ENCODE peak calls at places on chromosomes 12 and 14, in seven cellular contexts. One of them, this sample, is unnamed. For H3K9me3, the result is how much of the 10 kb centered on the place peaks cover.

GRCh38 chr14:93014038-93015023 is 91.4 kb downstream of the CHGA start:
- DNase-seq in spleen: no peak
- DNase-seq in uterus: no peak
- DNase-seq in ovary: no peak
- DNase-seq in right lobe of liver: no peak
- DNase-seq in psoas muscle: no peak
- DNase-seq in adrenal gland: no peak
- DNase-seq in this sample: peak

GRCh38 chr14:36584167-36584811 is 1.9 kb upstream of the NKX2-8 start:
- DNase-seq in spleen: no peak
- DNase-seq in uterus: no peak
- DNase-seq in right lobe of liver: no peak
- DNase-seq in adrenal gland: no peak
- DNase-seq in ovary: no peak
- DNase-seq in psoas muscle: no peak
- DNase-seq in this sample: no peak

GRCh38 chr14:82642425-82642824 is 1108.8 kb upstream of the SEL1L start:
- DNase-seq in right lobe of liver: no peak
- DNase-seq in adrenal gland: no peak
- DNase-seq in psoas muscle: no peak
- DNase-seq in spleen: peak
- DNase-seq in ovary: peak
- DNase-seq in uterus: no peak
- DNase-seq in this sample: no peak

GRCh38 chr14:22266141-22266442 is 322.9 kb downstream of the DAD1 start:
- DNase-seq in psoas muscle: no peak
- DNase-seq in ovary: no peak
- DNase-seq in adrenal gland: no peak
- DNase-seq in uterus: no peak
- DNase-seq in right lobe of liver: no peak
- DNase-seq in spleen: no peak
- DNase-seq in this sample: no peak

GRCh38 chr14:31122921-31123320 is 84.7 kb downstream of the HECTD1 start:
- DNase-seq in uterus: no peak
- DNase-seq in right lobe of liver: no peak
- DNase-seq in psoas muscle: no peak
- DNase-seq in adrenal gland: no peak
- DNase-seq in ovary: no peak
- DNase-seq in spleen: no peak
- DNase-seq in this sample: no peak

GRCh38 chr14:88901199-88901588 is 76.7 kb downstream of the TTC8 start:
- DNase-seq in uterus: no peak
- DNase-seq in right lobe of liver: no peak
- DNase-seq in psoas muscle: no peak
- DNase-seq in adrenal gland: no peak
- DNase-seq in spleen: no peak
- DNase-seq in ovary: no peak
- DNase-seq in this sample: no peak

GRCh38 chr12:108112815-108113556 is 16.1 kb upstream of the WSCD2 start:
- DNase-seq in spleen: no peak
- DNase-seq in adrenal gland: no peak
- DNase-seq in uterus: no peak
- DNase-seq in ovary: no peak
- DNase-seq in right lobe of liver: no peak
- DNase-seq in psoas muscle: peak
- DNase-seq in this sample: peak

GRCh38 chr14:93114068-93114710 is 1.5 kb downstream of the ITPK1 start:
- DNase-seq in ovary: peak
- DNase-seq in uterus: no peak
- DNase-seq in spleen: peak
- DNase-seq in adrenal gland: peak
- DNase-seq in right lobe of liver: no peak
- DNase-seq in psoas muscle: no peak
- DNase-seq in this sample: no peak

GRCh38 chr12:5912437-5913334 is 32.4 kb downstream of the ANO2 start:
- DNase-seq in spleen: no peak
- DNase-seq in adrenal gland: no peak
- DNase-seq in ovary: no peak
- DNase-seq in right lobe of liver: peak
- DNase-seq in uterus: no peak
- DNase-seq in psoas muscle: no peak
- DNase-seq in this sample: no peak

GRCh38 chr12:121958521-121959240 is 40.3 kb downstream of the CFAP251 start:
- DNase-seq in ovary: no peak
- DNase-seq in right lobe of liver: no peak
- DNase-seq in psoas muscle: no peak
- DNase-seq in adrenal gland: no peak
- DNase-seq in spleen: no peak
- DNase-seq in uterus: no peak
- DNase-seq in this sample: no peak

GRCh38 chr12:7229741-7230140 is 40.3 kb downstream of the PEX5 start:
- DNase-seq in spleen: no peak
- DNase-seq in psoas muscle: no peak
- DNase-seq in adrenal gland: no peak
- DNase-seq in uterus: no peak
- DNase-seq in ovary: no peak
- DNase-seq in right lobe of liver: no peak
- DNase-seq in this sample: no peak

GRCh38 chr12:124030510-124030909 is 57.5 kb downstream of the ZNF664 start:
- DNase-seq in psoas muscle: no peak
- DNase-seq in adrenal gland: peak
- DNase-seq in right lobe of liver: no peak
- DNase-seq in ovary: no peak
- DNase-seq in spleen: no peak
- DNase-seq in uterus: peak
- DNase-seq in this sample: no peak

GRCh38 chr12:23648546-23648945 is 300.9 kb downstream of the SOX5 start:
- DNase-seq in adrenal gland: no peak
- DNase-seq in spleen: no peak
- DNase-seq in ovary: no peak
- DNase-seq in right lobe of liver: no peak
- DNase-seq in psoas muscle: no peak
- DNase-seq in uterus: no peak
- DNase-seq in this sample: no peak

GRCh38 chr14:49593016-49593415 is 5.7 kb upstream of the LRR1 start:
- DNase-seq in spleen: no peak
- DNase-seq in psoas muscle: no peak
- DNase-seq in ovary: no peak
- DNase-seq in right lobe of liver: no peak
- DNase-seq in uterus: no peak
- DNase-seq in adrenal gland: no peak
- DNase-seq in this sample: no peak

GRCh38 chr12:80777587-80777986 is 60.9 kb downstream of the MYF5 start:
- DNase-seq in uterus: no peak
- DNase-seq in right lobe of liver: no peak
- DNase-seq in ovary: no peak
- DNase-seq in adrenal gland: no peak
- DNase-seq in spleen: no peak
- DNase-seq in psoas muscle: no peak
- DNase-seq in this sample: no peak

GRCh38 chr14:74211945-74212580 is 27.2 kb upstream of the VSX2 start:
- DNase-seq in adrenal gland: no peak
- DNase-seq in psoas muscle: no peak
- DNase-seq in right lobe of liver: no peak
- DNase-seq in uterus: no peak
- DNase-seq in ovary: no peak
- DNase-seq in spleen: no peak
- DNase-seq in this sample: no peak

GRCh38 chr14:69685716-69686115 is 74.3 kb downstream of the SUSD6 start:
- DNase-seq in ovary: peak
- DNase-seq in spleen: no peak
- DNase-seq in right lobe of liver: peak
- DNase-seq in adrenal gland: peak
- DNase-seq in psoas muscle: peak
- DNase-seq in uterus: peak
- DNase-seq in this sample: peak

GRCh38 chr12:124046206-124046740 is 73.3 kb downstream of the ZNF664 start:
- DNase-seq in adrenal gland: peak
- DNase-seq in psoas muscle: no peak
- DNase-seq in spleen: no peak
- DNase-seq in uterus: no peak
- DNase-seq in right lobe of liver: no peak
- DNase-seq in ovary: no peak
- DNase-seq in this sample: no peak

GRCh38 chr12:103161582-103161981 is 204.1 kb downstream of the ASCL1 start:
- DNase-seq in uterus: no peak
- DNase-seq in ovary: no peak
- DNase-seq in adrenal gland: no peak
- DNase-seq in psoas muscle: no peak
- DNase-seq in right lobe of liver: peak
- DNase-seq in spleen: no peak
- DNase-seq in this sample: no peak

GRCh38 chr12:19036673-19037357 is 92.7 kb upstream of the PLEKHA5 start:
- DNase-seq in ovary: no peak
- DNase-seq in psoas muscle: no peak
- DNase-seq in uterus: no peak
- DNase-seq in right lobe of liver: no peak
- DNase-seq in adrenal gland: no peak
- DNase-seq in spleen: no peak
- DNase-seq in this sample: no peak

GRCh38 chr12:130977046-130977758 is 23.5 kb downstream of the ADGRD1 start:
- DNase-seq in uterus: no peak
- DNase-seq in adrenal gland: no peak
- DNase-seq in psoas muscle: no peak
- DNase-seq in right lobe of liver: no peak
- DNase-seq in ovary: no peak
- DNase-seq in spleen: no peak
- DNase-seq in this sample: peak

GRCh38 chr12:81461163-81461562 is 298.0 kb downstream of the PPFIA2 start:
- DNase-seq in uterus: no peak
- DNase-seq in spleen: no peak
- DNase-seq in right lobe of liver: no peak
- DNase-seq in psoas muscle: no peak
- DNase-seq in adrenal gland: no peak
- DNase-seq in ovary: no peak
- DNase-seq in this sample: no peak

DNA sequence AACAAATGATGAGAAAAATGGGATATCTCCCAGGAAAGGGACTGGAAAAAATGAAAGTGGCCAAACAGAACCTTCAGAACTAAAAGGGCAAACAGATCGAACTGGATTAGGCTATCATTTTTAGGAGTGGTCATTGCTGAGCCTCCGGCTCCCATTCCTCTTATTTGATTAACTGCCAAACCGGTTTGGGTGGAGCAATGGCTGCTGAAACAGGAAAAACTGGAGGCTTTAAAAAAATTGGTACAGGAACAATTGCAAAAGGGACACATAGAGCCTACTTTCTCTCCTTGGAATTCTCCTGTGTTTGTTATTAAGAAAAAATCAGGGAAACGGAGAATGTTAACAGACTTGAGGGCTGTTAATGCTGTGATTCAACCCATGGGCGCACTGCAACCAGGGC is 49.7 kb downstream of the TNFAIP2 start:
- DNase-seq in right lobe of liver: no peak
- DNase-seq in uterus: no peak
- DNase-seq in ovary: no peak
- DNase-seq in spleen: no peak
- DNase-seq in psoas muscle: no peak
- DNase-seq in adrenal gland: no peak
- DNase-seq in this sample: no peak
- H3K9me3 ChIP-seq in right lobe of liver: under half
- H3K9me3 ChIP-seq in uterus: under half
- H3K9me3 ChIP-seq in ovary: under half
- H3K9me3 ChIP-seq in spleen: half or more
- H3K9me3 ChIP-seq in psoas muscle: under half
- H3K9me3 ChIP-seq in adrenal gland: under half
- H3K9me3 ChIP-seq in this sample: under half

DNA sequence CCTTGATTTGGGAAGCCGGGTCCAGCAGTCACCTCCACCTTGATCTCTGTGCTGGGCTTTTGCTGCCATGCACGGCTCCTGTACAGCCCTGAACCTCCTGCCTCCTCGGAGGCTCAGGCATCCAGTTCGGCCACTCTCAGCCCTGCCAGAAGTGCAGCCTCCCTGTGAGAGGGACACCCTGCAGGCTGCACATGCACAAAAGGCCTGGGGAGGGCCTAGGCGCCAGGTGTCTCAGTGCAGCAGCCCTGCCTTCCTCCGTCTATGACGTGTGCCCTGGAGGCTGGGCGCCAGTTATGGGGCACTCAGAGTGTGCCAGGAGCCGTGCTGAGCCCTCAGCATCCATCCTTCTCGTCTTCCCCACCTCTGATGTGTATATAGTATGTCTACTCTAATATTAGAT is 100.9 kb downstream of the B4GALNT3 start:
- DNase-seq in adrenal gland: no peak
- DNase-seq in spleen: no peak
- DNase-seq in psoas muscle: no peak
- DNase-seq in uterus: no peak
- DNase-seq in right lobe of liver: no peak
- DNase-seq in ovary: no peak
- DNase-seq in this sample: no peak
- H3K27ac ChIP-seq in adrenal gland: no peak
- H3K27ac ChIP-seq in spleen: no peak
- H3K27ac ChIP-seq in psoas muscle: no peak
- H3K27ac ChIP-seq in uterus: no peak
- H3K27ac ChIP-seq in right lobe of liver: no peak
- H3K27ac ChIP-seq in ovary: no peak
- H3K27ac ChIP-seq in this sample: no peak

GRCh38 chr14:106528717-106529116 is 1002.3 kb downstream of the TMEM121 start:
- DNase-seq in uterus: no peak
- DNase-seq in spleen: no peak
- DNase-seq in right lobe of liver: no peak
- DNase-seq in ovary: no peak
- DNase-seq in psoas muscle: no peak
- DNase-seq in adrenal gland: no peak
- DNase-seq in this sample: no peak
- H3K9me3 ChIP-seq in uterus: under half
- H3K9me3 ChIP-seq in spleen: under half
- H3K9me3 ChIP-seq in right lobe of liver: under half
- H3K9me3 ChIP-seq in ovary: under half
- H3K9me3 ChIP-seq in psoas muscle: under half
- H3K9me3 ChIP-seq in adrenal gland: under half
- H3K9me3 ChIP-seq in this sample: under half

DNA sequence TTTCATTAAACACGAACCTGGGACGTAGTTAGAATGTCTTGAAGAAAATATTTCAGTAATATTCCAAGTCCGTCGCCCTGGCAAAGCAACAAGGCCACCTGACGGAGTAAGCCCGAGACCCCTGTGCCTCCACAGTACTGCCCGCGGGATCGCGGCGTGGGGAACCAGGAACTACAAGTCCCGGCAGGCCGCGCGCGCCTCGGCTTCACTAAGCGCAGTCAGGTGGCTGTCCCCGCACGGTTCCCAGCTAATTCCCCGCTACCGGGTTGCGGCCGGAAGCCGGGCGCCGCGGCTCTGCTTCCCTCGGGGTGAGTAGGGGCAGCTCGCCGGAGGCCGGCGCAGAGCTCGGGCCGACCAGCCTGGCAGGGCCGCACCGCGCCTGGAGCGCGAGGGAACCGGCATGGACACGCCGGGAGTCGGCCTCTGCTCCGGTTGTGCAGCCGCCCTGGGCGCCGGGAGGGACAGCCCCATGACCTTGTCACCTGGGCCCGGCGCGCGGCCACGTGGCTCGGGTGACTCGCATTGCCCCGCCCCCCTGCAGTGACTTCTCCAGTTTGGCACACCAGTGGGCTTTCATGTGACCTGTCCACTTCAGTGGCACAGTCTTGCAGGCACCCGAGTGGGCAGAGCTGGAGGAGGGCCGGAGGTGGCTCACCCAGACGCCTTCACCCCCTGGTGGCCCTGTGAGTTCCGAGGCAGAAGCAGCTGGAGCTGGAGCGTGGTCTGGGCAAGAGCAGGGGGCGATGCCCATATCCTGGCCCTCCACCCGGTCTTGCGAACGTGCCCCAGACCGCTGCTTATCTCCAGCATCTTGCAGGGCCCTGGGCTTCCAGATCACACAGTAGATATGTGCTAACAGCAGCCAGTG is at the start of gene ADCK1:
- DNase-seq in right lobe of liver: peak
- DNase-seq in uterus: peak
- DNase-seq in ovary: peak
- DNase-seq in spleen: peak
- DNase-seq in psoas muscle: peak
- DNase-seq in adrenal gland: peak
- DNase-seq in this sample: peak
- H3K27ac ChIP-seq in right lobe of liver: peak
- H3K27ac ChIP-seq in uterus: peak
- H3K27ac ChIP-seq in ovary: peak
- H3K27ac ChIP-seq in spleen: peak
- H3K27ac ChIP-seq in psoas muscle: peak
- H3K27ac ChIP-seq in adrenal gland: peak
- H3K27ac ChIP-seq in this sample: peak